ENCODE peak calls at places on chromosomes 11 and 22, in six cellular contexts. H is cerebellar cortex, E is activated T-cell treated with anti-CD3 and anti-CD28 coated beads for 1 hour, N is ACHN, R is Peyer's patch, B is PC-3. M is an unnamed sample.

GRCh38 chr11:130467116-130467990 is 18.9 kb downstream of the ADAMTS15 start:
- DNase-seq in H (no peak), B (no peak), R (no peak), E (no peak), N (no peak), M (no peak)

GRCh38 chr11:94325681-94326080 is 21.3 kb downstream of the IZUMO1R start:
- DNase-seq in R (peak), E (peak), N (peak), H (peak), B (peak), M (peak)

GRCh38 chr11:35944503-35945136 is 758 bp downstream of the LDLRAD3 start:
- DNase-seq in B (peak), E (no peak), H (no peak), N (no peak), R (no peak), M (no peak)

GRCh38 chr11:78740175-78741161 is 165.8 kb upstream of the NARS2 start:
- DNase-seq in H (no peak), N (no peak), B (no peak), E (no peak), R (no peak), M (no peak)

GRCh38 chr22:36422287-36423014 is 34.7 kb upstream of the MYH9 start:
- DNase-seq in N (no peak), R (no peak), E (no peak), B (no peak), H (no peak), M (no peak)

GRCh38 chr22:47200273-47201051 is 438.0 kb downstream of the TBC1D22A start:
- DNase-seq in R (no peak), H (no peak), B (no peak), E (no peak), N (no peak), M (no peak)

GRCh38 chr11:63599211-63600122 is 14.8 kb downstream of the PLAAT3 start:
- DNase-seq in E (no peak), N (peak), B (peak), R (no peak), H (no peak), M (peak)

GRCh38 chr11:118889796-118890195 is 6.1 kb downstream of the CXCR5 start:
- DNase-seq in E (no peak), R (no peak), H (peak), B (no peak), N (no peak), M (peak)

GRCh38 chr11:110505514-110506284 is 76.0 kb downstream of the FDX1 start:
- DNase-seq in B (no peak), R (no peak), E (no peak), H (no peak), N (no peak), M (no peak)

GRCh38 chr22:31752096-31752847 is 1.5 kb upstream of the DEPDC5 start:
- DNase-seq in R (no peak), B (no peak), E (no peak), N (no peak), H (peak), M (no peak)

GRCh38 chr11:121723261-121723741 is 270.5 kb upstream of the SORL1-AS1 start:
- DNase-seq in R (no peak), N (no peak), H (no peak), B (no peak), E (no peak), M (no peak)

GRCh38 chr22:20811971-20812660 is 38.2 kb downstream of the SERPIND1 start:
- DNase-seq in R (no peak), H (no peak), E (no peak), N (no peak), B (no peak), M (no peak)

GRCh38 chr11:118263694-118264567 is at the start of gene MPZL2:
- DNase-seq in B (peak), N (peak), E (no peak), H (no peak), R (peak), M (peak)

GRCh38 chr11:104183572-104183971 is 19.6 kb upstream of the PDGFD start:
- DNase-seq in R (no peak), B (no peak), H (no peak), N (no peak), E (no peak), M (no peak)

GRCh38 chr22:49446145-49446758 is 381.4 kb downstream of the BRD1 start:
- DNase-seq in H (no peak), E (no peak), N (no peak), R (no peak), B (no peak), M (no peak)

GRCh38 chr22:40094449-40094848 is 83.3 kb upstream of the TNRC6B start:
- DNase-seq in H (no peak), E (no peak), N (no peak), B (no peak), R (no peak), M (no peak)